ENCODE peak calls at places on chromosomes 6 and 20, in five cellular contexts. T, Y, C, Z and K are unnamed samples.

GRCh38 chr6:157034433-157035230 is 257.5 kb downstream of the ARID1B start:
- DNase-seq in T (peak), Y (peak), C (no peak), Z (peak), K (no peak)

GRCh38 chr20:11044561-11044960 is 370.8 kb upstream of the JAG1 start:
- DNase-seq in T (no peak), Y (peak), C (no peak), Z (no peak), K (no peak)

GRCh38 chr20:12012241-12013222 is 94.8 kb downstream of the BTBD3 start:
- DNase-seq in T (peak), Y (peak), C (peak), Z (peak), K (peak)

GRCh38 chr20:61572312-61572711 is 320.3 kb downstream of the CDH4 start:
- DNase-seq in T (no peak), Y (no peak), C (no peak), Z (no peak), K (no peak)

GRCh38 chr6:43250992-43251373 is 7.7 kb downstream of the TTBK1 start:
- DNase-seq in T (no peak), Y (no peak), C (no peak), Z (no peak), K (no peak)

GRCh38 chr6:43142101-43142500 is 29.0 kb upstream of the SRF start:
- DNase-seq in T (no peak), Y (no peak), C (no peak), Z (no peak), K (no peak)

GRCh38 chr20:53044296-53044695 is 72.1 kb downstream of the TSHZ2 start:
- DNase-seq in T (no peak), Y (no peak), C (no peak), Z (no peak), K (no peak)

GRCh38 chr6:45075246-45075645 is 252.9 kb upstream of the RUNX2 start:
- DNase-seq in T (peak), Y (no peak), C (no peak), Z (peak), K (no peak)

GRCh38 chr6:120384671-120385070 is 949.6 kb downstream of the TBC1D32 start:
- DNase-seq in T (no peak), Y (no peak), C (no peak), Z (no peak), K (no peak)

GRCh38 chr6:13183446-13184088 is 144.8 kb downstream of the TBC1D7 start:
- DNase-seq in T (no peak), Y (no peak), C (no peak), Z (no peak), K (no peak)

GRCh38 chr6:70385931-70386330 is 27.4 kb upstream of the FAM135A start:
- DNase-seq in T (no peak), Y (no peak), C (no peak), Z (no peak), K (no peak)

GRCh38 chr6:96939019-96939805 is 14.7 kb downstream of the KLHL32 start:
- DNase-seq in T (peak), Y (peak), C (no peak), Z (peak), K (no peak)

GRCh38 chr6:111625099-111625416 is 19.4 kb upstream of the TRAF3IP2 start:
- DNase-seq in T (no peak), Y (no peak), C (no peak), Z (no peak), K (no peak)

GRCh38 chr6:122697458-122697857 is 82.1 kb upstream of the FABP7 start:
- DNase-seq in T (no peak), Y (peak), C (no peak), Z (no peak), K (no peak)
- H3K4me2 ChIP-seq in T (no peak), Y (no peak), C (no peak), Z (no peak), K (no peak)

GRCh38 chr20:24634855-24635254 is 165.4 kb downstream of the SYNDIG1 start:
- DNase-seq in T (peak), Y (peak), C (no peak), Z (peak), K (peak)
- H2BK5ac ChIP-seq in T (peak), Y (no peak), C (no peak), Z (no peak), K (no peak)

GRCh38 chr6:33745558-33745957 is 1.1 kb downstream of the IP6K3 start:
- DNase-seq in T (peak), Y (no peak), C (no peak), Z (peak), K (no peak)
- H3K4ac ChIP-seq in T (peak), Y (no peak), C (no peak), Z (peak), K (no peak)

GRCh38 chr6:29942275-29943052 is at the start of gene HLA-A:
- DNase-seq in T (peak), Y (peak), C (peak), Z (peak), K (peak)

GRCh38 chr6:29941476-29941875 is 856 bp upstream of the HLA-A start:
- DNase-seq in T (peak), Y (no peak), C (no peak), Z (peak), K (no peak)

GRCh38 chr6:29945421-29945820 is 3.1 kb downstream of the HLA-A start:
- DNase-seq in T (no peak), Y (no peak), C (no peak), Z (no peak), K (no peak)

GRCh38 chr6:29941916-29942274 is 437 bp upstream of the HLA-A start:
- DNase-seq in T (no peak), Y (no peak), C (no peak), Z (no peak), K (no peak)

DNA sequence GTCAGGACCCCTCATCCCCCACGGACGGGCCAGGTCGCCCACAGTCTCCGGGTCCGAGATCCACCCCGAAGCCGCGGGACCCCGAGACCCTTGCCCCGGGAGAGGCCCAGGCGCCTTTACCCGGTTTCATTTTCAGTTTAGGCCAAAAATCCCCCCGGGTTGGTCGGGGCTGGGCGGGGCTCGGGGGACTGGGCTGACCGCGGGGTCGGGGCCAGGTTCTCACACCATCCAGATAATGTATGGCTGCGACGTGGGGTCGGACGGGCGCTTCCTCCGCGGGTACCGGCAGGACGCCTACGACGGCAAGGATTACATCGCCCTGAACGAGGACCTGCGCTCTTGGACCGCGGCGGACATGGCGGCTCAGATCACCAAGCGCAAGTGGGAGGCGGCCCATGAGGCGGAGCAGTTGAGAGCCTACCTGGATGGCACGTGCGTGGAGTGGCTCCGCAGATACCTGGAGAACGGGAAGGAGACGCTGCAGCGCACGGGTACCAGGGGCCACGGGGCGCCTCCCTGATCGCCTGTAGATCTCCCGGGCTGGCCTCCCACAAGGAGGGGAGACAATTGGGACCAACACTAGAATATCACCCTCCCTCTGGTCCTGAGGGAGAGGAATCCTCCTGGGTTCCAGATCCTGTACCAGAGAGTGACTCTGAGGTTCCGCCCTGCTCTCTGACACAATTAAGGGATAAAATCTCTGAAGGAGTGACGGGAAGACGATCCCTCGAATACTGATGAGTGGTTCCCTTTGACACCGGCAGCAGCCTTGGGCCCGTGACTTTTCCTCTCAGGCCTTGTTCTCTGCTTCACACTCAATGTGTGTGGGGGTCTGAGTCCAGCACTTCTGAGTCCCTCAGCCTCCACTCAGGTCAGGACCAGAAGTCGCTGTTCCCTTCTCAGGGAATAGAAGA is 978 bp downstream of the HLA-A start:
- DNase-seq in T (no peak), Y (no peak), C (no peak), Z (peak), K (no peak)
- H3K4me2 ChIP-seq in T (peak), Y (peak), C (peak), Z (peak), K (peak)

GRCh38 chr6:3075522-3076113 is 7.3 kb downstream of the RIPK1 start:
- DNase-seq in T (no peak), Y (no peak), C (no peak), Z (peak), K (no peak)
- H2BK5ac ChIP-seq in T (no peak), Y (no peak), C (no peak), Z (no peak), K (peak)

GRCh38 chr20:45104786-45105185 is 3.9 kb upstream of the KCNS1 start:
- DNase-seq in T (peak), Y (no peak), C (no peak), Z (peak), K (no peak)

GRCh38 chr20:45103072-45103471 is 2.1 kb upstream of the KCNS1 start:
- DNase-seq in T (no peak), Y (no peak), C (no peak), Z (no peak), K (no peak)

GRCh38 chr20:45101333-45101850 is 465 bp upstream of the KCNS1 start:
- DNase-seq in T (no peak), Y (no peak), C (no peak), Z (no peak), K (no peak)

GRCh38 chr20:45109634-45110033 is 5.3 kb downstream of the WFDC5 start:
- DNase-seq in T (no peak), Y (no peak), C (no peak), Z (no peak), K (no peak)

DNA sequence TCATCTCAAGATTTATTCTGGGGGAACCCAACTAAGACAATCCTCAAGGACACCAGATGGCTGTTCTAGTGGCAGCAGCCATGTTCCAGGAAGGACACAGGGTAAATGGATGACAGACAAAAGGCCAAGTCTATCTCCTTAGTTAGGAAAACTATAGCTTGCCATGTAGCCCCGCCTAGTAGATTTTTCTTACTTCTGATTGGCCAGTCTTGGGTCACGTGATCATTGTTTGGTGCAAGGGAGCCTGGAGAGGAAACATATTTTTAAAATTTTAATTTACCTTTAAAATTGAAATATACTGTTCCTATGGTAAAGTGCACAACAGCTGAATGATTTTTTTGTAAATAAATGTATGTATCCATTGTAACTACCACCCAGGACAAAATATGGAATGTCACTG is 4.4 kb upstream of the KCNS1 start:
- DNase-seq in T (no peak), Y (no peak), C (no peak), Z (no peak), K (no peak)
- H3K4ac ChIP-seq in T (no peak), Y (no peak), C (no peak), Z (no peak), K (no peak)

GRCh38 chr6:154736613-154737259 is 3.5 kb downstream of the SCAF8 start:
- DNase-seq in T (no peak), Y (no peak), C (no peak), Z (no peak), K (no peak)
- H3K4me2 ChIP-seq in T (no peak), Y (no peak), C (no peak), Z (no peak), K (no peak)

DNA sequence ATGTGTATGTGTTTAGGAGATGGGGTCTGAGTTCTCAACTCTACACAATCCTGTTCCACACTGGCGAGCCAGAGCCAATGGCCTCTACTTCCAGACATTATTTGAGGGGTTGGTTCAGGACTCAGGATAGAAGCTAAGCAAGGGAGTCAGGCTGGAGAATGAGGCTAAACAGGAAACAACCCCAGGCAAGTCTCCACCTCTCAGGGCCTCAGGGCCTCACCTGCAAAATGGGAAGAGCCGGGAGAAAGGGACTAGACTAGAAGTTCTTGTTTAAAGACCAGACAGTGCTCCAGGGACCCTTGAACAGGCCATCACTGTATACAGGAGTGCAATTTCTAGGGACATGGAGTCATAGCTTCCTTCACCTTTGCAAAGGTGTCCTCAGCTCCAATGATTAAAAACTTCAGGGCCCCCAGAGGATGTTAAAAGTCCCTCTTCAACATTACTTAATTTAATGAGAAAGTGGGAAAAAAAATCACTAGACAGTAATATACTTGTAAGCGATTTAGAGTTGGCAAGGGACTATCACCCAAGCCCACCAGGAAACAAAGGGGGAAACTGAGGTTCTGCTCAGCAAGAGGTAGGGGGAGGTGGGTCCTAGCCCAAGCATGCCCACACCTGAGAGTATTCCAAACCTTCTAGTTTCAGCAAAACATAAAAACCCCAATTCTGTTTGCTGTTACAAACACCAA is 41.7 kb downstream of the ZMYND8 start:
- DNase-seq in T (no peak), Y (no peak), C (no peak), Z (no peak), K (no peak)
- H2BK5ac ChIP-seq in T (peak), Y (no peak), C (no peak), Z (peak), K (no peak)

GRCh38 chr20:25543068-25543467 is 42.3 kb downstream of the NINL start:
- DNase-seq in T (peak), Y (no peak), C (no peak), Z (peak), K (no peak)

GRCh38 chr20:25540273-25540672 is 45.1 kb downstream of the NINL start:
- DNase-seq in T (no peak), Y (peak), C (peak), Z (no peak), K (peak)

GRCh38 chr20:25538838-25539665 is 46.3 kb downstream of the NINL start:
- DNase-seq in T (no peak), Y (no peak), C (no peak), Z (no peak), K (no peak)

GRCh38 chr20:25539742-25540201 is 45.6 kb downstream of the NINL start:
- DNase-seq in T (peak), Y (no peak), C (no peak), Z (no peak), K (no peak)

DNA sequence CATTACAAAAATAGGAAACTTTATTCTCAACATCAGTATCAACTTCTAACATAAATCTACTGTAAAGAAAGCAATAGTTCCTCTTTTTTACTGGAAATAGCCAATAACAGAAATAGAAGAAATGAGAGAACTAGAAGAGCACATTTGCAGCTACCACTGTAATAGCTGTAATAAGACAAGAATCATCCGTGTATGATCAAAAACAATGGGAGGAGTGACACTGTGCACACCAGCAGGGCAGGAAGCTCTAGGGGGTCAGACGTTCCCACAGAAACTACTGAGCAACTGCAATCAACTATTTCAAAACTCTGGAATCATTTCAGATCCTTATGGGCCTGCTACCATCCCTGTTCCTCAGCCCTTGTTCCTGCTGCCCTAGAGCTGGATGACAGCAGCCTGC is 43.7 kb downstream of the NINL start:
- DNase-seq in T (no peak), Y (no peak), C (no peak), Z (peak), K (no peak)
- H3K4ac ChIP-seq in T (peak), Y (no peak), C (no peak), Z (no peak), K (no peak)